ENCODE peak calls at places on chromosomes 1 and 21, in five cellular contexts. Z is glutamatergic neuron, B is fibroblast of lung, I is transverse colon, E is A549. U is an unnamed sample.

GRCh38 chr1:168687796-168688195 is 41.2 kb downstream of the DPT start:
- DNase-seq in Z (no peak), I (no peak), B (no peak), E (no peak), U (no peak)

GRCh38 chr1:21783679-21784603 is 992 bp upstream of the USP48 start:
- DNase-seq in B (peak), I (peak), Z (peak), E (peak), U (peak)

GRCh38 chr1:230086152-230086551 is 19.1 kb downstream of the GALNT2 start:
- DNase-seq in B (no peak), Z (no peak), E (no peak), I (no peak), U (no peak)

GRCh38 chr1:230073371-230074035 is 6.5 kb downstream of the GALNT2 start:
- DNase-seq in B (peak), Z (no peak), I (no peak), E (no peak), U (peak)

GRCh38 chr1:56924116-56924515 is 41.7 kb downstream of the C8B start:
- DNase-seq in I (no peak), B (no peak), E (no peak), Z (no peak), U (no peak)

GRCh38 chr1:27574871-27575831 is 28.8 kb downstream of the AHDC1 start:
- DNase-seq in Z (peak), B (peak), E (peak), I (peak), U (peak)

GRCh38 chr1:59908084-59908483 is 18.5 kb downstream of the CYP2J2 start:
- DNase-seq in Z (no peak), E (no peak), B (no peak), I (no peak), U (no peak)

GRCh38 chr1:156663178-156663577 is 14.0 kb downstream of the NES start:
- DNase-seq in E (no peak), Z (no peak), I (no peak), B (peak), U (peak)

GRCh38 chr1:65281846-65282245 is 27.5 kb upstream of the DNAJC6 start:
- DNase-seq in B (no peak), I (no peak), E (no peak), Z (no peak), U (no peak)

GRCh38 chr1:185464788-185465187 is 147.7 kb upstream of the IVNS1ABP start:
- DNase-seq in B (no peak), I (no peak), Z (no peak), E (no peak), U (no peak)

GRCh38 chr1:101259744-101260148 is 22.9 kb downstream of the S1PR1 start:
- DNase-seq in B (peak), E (no peak), Z (no peak), I (no peak), U (peak)

GRCh38 chr1:216389774-216390173 is 33.5 kb downstream of the USH2A start:
- DNase-seq in E (no peak), Z (no peak), I (no peak), B (no peak), U (no peak)

GRCh38 chr1:110756506-110756905 is 81.8 kb upstream of the KCNA3 start:
- DNase-seq in E (no peak), I (no peak), B (peak), Z (peak), U (no peak)

GRCh38 chr1:29166291-29166878 is 15.3 kb downstream of the SRSF4 start:
- DNase-seq in I (peak), Z (no peak), B (no peak), E (no peak), U (no peak)

GRCh38 chr1:223533708-223534107 is 131.8 kb downstream of the CAPN8 start:
- DNase-seq in E (no peak), I (no peak), B (no peak), Z (no peak), U (no peak)

GRCh38 chr1:229884765-229885164 is 182.3 kb upstream of the GALNT2 start:
- DNase-seq in I (no peak), Z (no peak), B (no peak), E (no peak), U (no peak)

DNA sequence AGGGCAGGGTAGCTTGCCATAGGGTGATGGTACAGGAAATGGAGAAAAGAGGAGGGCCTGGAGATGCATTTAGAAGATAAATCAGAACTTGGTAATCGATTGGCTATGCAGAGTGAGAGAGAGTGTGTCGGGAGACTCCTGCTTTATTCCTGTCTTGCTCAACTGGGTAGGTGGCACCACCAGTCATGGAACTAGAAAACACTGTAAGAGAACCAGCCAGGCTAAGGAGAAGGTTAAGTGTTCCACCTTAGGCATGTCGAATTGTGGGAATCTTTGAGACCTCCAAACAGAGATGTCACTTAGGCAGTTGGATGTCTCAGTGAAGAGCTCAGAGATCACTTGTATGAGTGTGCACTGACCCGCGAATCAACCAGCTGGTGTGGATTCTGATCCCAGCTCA is 28.7 kb upstream of the RD3 start:
- DNase-seq in I (no peak), E (no peak), B (peak), Z (no peak), U (peak)
- TF ChIP-seq CTCF in I (no peak), E (peak), B (no peak), Z (no peak), U (peak)

GRCh38 chr1:165152727-165153126 is 203.8 kb downstream of the LMX1A start:
- DNase-seq in B (no peak), E (no peak), Z (peak), I (no peak), U (no peak)
- TF ChIP-seq CTCF in B (no peak), E (peak), Z (peak), I (no peak), U (no peak)

GRCh38 chr21:35643176-35643575 is 417.1 kb downstream of the SETD4 start:
- DNase-seq in E (no peak), I (no peak), B (peak), Z (no peak), U (peak)

GRCh38 chr21:35637431-35637830 is 422.9 kb downstream of the SETD4 start:
- DNase-seq in B (peak), Z (no peak), I (no peak), E (no peak), U (peak)

GRCh38 chr21:35646606-35647005 is 413.7 kb downstream of the SETD4 start:
- DNase-seq in E (no peak), B (no peak), I (no peak), Z (no peak), U (no peak)

GRCh38 chr21:35644523-35644922 is 415.8 kb downstream of the SETD4 start:
- DNase-seq in Z (no peak), E (no peak), I (no peak), B (no peak), U (no peak)

DNA sequence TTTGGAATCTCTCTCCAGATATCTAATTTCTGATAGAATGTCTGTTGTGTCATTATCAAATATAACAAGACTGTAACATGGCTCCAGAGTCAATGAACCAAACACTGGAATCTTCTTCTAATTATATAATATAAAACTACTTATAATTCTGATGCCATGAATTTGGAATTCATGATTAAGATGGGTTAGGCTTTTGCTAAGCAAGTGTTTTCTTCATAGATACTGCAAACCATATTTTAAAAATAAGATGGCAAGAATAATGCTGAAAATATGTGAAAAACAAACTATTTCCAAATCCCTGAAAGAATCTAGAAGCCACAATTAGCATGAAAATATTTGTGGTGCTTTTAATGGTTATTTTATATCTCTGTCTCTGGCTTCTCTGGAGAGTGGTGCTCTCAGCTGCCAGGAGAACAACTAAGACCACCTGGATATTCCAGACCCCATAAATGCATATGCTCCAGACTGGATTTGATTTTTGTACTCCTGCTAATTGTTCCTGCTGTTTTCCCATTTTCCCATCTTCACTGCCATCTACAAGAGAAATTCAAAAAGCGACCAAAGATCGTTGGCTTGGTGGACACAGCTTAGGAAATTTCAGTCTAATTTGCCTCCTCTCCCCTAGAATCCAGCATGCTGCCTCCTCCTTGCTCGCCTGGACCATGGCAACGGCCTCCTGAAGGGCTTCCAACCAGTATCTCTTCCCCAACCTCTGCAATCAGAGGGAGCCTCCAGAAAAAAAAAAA is 418.9 kb downstream of the SETD4 start:
- DNase-seq in Z (no peak), B (peak), E (no peak), I (no peak), U (peak)
- TF ChIP-seq CTCF in Z (no peak), B (no peak), E (no peak), I (no peak), U (no peak)

GRCh38 chr21:42652527-42653491 is 612 bp upstream of the PDE9A start:
- DNase-seq in I (peak), E (peak), Z (peak), B (peak), U (peak)
- TF ChIP-seq CTCF in I (peak), E (peak), Z (peak), B (no peak), U (peak)

DNA sequence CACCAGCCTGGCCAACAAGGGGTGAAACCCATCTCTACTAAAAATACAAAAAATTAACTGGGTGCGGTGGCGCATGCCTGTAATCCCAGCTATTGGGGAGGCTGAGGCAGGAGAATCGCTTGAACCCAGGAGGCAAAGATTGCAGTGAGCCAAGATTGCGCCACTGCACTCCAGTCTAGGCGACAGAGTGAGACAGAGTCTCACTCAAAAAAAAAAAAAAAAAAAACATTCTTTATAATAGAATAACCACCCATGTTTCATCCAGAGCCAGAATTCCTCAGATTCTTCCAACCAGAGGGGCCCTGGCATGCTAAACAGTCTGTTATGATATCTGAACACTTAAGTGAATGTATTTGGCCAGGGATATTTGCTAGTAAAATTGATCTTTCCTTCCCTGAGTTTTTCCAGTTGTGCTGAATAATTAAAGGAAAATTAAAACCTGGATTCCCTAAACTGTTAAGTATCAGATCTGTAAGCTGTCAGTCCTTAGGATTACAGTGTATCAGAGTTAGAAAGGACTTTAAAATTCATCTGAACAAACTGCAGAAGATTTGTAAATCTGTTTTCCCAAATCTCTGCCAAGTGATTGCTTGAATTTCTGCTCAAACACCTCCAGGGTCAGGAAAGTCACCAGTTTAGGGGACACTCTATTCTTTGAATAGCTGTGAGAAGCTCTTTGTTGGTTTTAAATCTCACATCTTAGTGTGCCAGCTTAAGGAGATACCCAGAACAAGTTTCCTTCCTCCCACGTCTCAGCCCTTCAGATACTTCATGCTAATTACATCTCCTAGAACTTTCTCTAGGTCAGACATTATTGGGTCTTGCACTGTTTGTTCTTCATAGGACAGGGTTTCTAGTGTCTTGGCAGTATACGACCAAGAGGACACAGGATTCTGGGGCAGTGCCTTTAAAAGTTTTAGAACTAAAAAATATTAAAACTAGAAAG is 84.6 kb upstream of the BMP8A start:
- DNase-seq in B (peak), E (no peak), I (no peak), Z (no peak), U (peak)
- TF ChIP-seq CTCF in B (no peak), E (no peak), I (no peak), Z (no peak), U (no peak)

GRCh38 chr1:13829152-13829769 is 129.3 kb downstream of the PRDM2 start:
- DNase-seq in I (peak), E (no peak), Z (no peak), B (no peak), U (no peak)
- TF ChIP-seq CTCF in I (no peak), E (no peak), Z (peak), B (no peak), U (no peak)

GRCh38 chr1:164240081-164240480 is 318.9 kb upstream of the PBX1 start:
- DNase-seq in I (no peak), B (peak), Z (no peak), E (no peak), U (peak)
- TF ChIP-seq CTCF in I (no peak), B (no peak), Z (no peak), E (peak), U (peak)

GRCh38 chr21:29669416-29669815 is 270.4 kb downstream of the GRIK1 start:
- DNase-seq in E (no peak), Z (no peak), I (no peak), B (no peak), U (peak)

GRCh38 chr21:29673096-29673610 is 266.6 kb downstream of the GRIK1 start:
- DNase-seq in E (no peak), I (no peak), Z (no peak), B (no peak), U (no peak)

GRCh38 chr21:29674343-29674742 is 265.5 kb downstream of the GRIK1 start:
- DNase-seq in Z (no peak), B (no peak), I (no peak), E (no peak), U (no peak)

GRCh38 chr21:29670228-29670627 is 269.6 kb downstream of the GRIK1 start:
- DNase-seq in E (no peak), Z (no peak), B (no peak), I (no peak), U (no peak)

DNA sequence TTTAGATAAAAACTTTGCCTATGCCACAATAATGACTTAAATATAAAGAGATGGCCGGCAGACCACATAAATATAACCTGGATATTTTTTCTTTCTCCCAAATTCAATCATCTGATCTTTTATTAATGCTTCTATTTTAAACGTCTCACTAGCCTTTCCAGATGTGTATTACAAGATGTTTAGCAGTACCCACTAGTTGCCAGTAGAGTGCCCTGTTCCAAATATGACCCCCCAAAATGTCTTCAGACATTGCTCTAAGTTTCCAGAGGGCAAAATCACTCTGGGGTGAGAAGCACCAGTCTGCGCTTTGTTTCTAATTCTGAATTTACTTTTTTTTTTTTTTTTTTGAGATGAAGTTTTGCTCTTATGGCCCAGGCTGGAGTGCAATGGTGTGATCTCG is 268.1 kb downstream of the GRIK1 start:
- DNase-seq in E (no peak), B (no peak), Z (no peak), I (no peak), U (no peak)
- TF ChIP-seq CTCF in E (no peak), B (no peak), Z (no peak), I (no peak), U (peak)

U was measured in choroid plexus epithelial cell.